ENCODE peak calls at places on chromosomes 5 and 9, in ten cellular contexts. C is foreskin fibroblast; S is NCI-H1436; K is activated CD4-positive, alpha-beta T cell treated with anti-CD3 and anti-CD28 coated beads for 1 hour; R is adrenal gland; D is GM12865; V is effector memory CD8-positive, alpha-beta T cell; M is activated CD8-positive, alpha-beta T cell treated with anti-CD3 and anti-CD28 coated beads, Interleukin-2, amount 10 ng/mL, durations not matched to agents 7 days and 5 days; E is upper lobe of right lung; P is NCI-H446 treated with DMSO at 0.1 percent for 48 hours. A is an unnamed sample.

GRCh38 chr5:146388418-146388817 is 49.8 kb downstream of the POU4F3 start:
- DNase-seq in E (no peak), R (no peak), K (no peak), S (no peak), V (no peak), C (peak), D (no peak), P (no peak), M (no peak), A (no peak)

GRCh38 chr9:2159521-2160417 is 144.6 kb downstream of the SMARCA2 start:
- DNase-seq in M (no peak), D (no peak), V (no peak), C (no peak), R (no peak), E (no peak), P (no peak), K (no peak), S (no peak), A (no peak)

GRCh38 chr9:73143606-73144328 is 7.9 kb upstream of the ANXA1 start:
- DNase-seq in E (no peak), V (no peak), C (peak), M (no peak), D (no peak), K (no peak), S (no peak), R (no peak), P (no peak), A (no peak)

GRCh38 chr9:98856982-98857381 is 49.5 kb downstream of the GALNT12 start:
- DNase-seq in V (no peak), S (no peak), D (no peak), C (no peak), R (no peak), P (no peak), M (no peak), E (no peak), K (no peak), A (peak)

GRCh38 chr5:116532762-116533525 is 41.7 kb downstream of the SEMA6A start:
- DNase-seq in E (no peak), R (no peak), P (no peak), S (peak), V (no peak), K (no peak), D (no peak), M (no peak), C (no peak), A (no peak)

GRCh38 chr9:16121593-16121992 is 568.8 kb downstream of the CCDC171 start:
- DNase-seq in R (no peak), E (no peak), K (no peak), V (no peak), P (no peak), S (no peak), M (no peak), D (no peak), C (no peak), A (no peak)

GRCh38 chr5:135019314-135019713 is 14.7 kb downstream of the PITX1 start:
- DNase-seq in R (no peak), K (no peak), E (peak), D (no peak), M (no peak), P (no peak), V (no peak), S (no peak), C (no peak), A (peak)

GRCh38 chr9:34675048-34675714 is 12.7 kb upstream of the CCL27 start:
- DNase-seq in E (no peak), M (peak), V (no peak), R (peak), P (peak), S (peak), D (peak), K (peak), C (peak), A (no peak)

GRCh38 chr5:95178046-95178651 is 106.7 kb downstream of the MCTP1 start:
- DNase-seq in P (no peak), R (no peak), C (peak), V (no peak), S (peak), E (no peak), M (no peak), K (no peak), D (peak), A (no peak)

GRCh38 chr9:70601000-70601929 is 186.8 kb upstream of the KLF9 start:
- DNase-seq in V (no peak), M (no peak), C (peak), P (peak), D (no peak), R (peak), S (no peak), K (no peak), E (peak), A (peak)

GRCh38 chr9:117704024-117704575 is at the start of gene TLR4:
- DNase-seq in P (no peak), R (peak), D (peak), V (no peak), C (peak), M (no peak), K (no peak), E (peak), S (no peak), A (peak)

GRCh38 chr9:134163374-134164196 is 779 bp downstream of the RNU6ATAC start:
- DNase-seq in E (peak), S (no peak), D (peak), V (peak), C (peak), P (no peak), M (peak), R (peak), K (peak), A (peak)

GRCh38 chr9:96859461-96860198 is 5.3 kb upstream of the ZNF782 start:
- DNase-seq in R (no peak), P (no peak), S (no peak), C (peak), K (no peak), V (no peak), D (no peak), E (no peak), M (no peak), A (no peak)

GRCh38 chr5:169861934-169862333 is 118.4 kb downstream of the INSYN2B start:
- DNase-seq in P (no peak), R (no peak), V (no peak), E (no peak), D (no peak), K (no peak), M (no peak), C (peak), S (no peak), A (no peak)

GRCh38 chr9:14467675-14468374 is 153.9 kb upstream of the NFIB start:
- DNase-seq in V (no peak), M (no peak), R (no peak), D (no peak), K (no peak), C (no peak), S (no peak), E (no peak), P (peak), A (no peak)

GRCh38 chr9:6931913-6932312 is 174.1 kb downstream of the KDM4C start:
- DNase-seq in C (peak), M (peak), E (no peak), R (peak), D (no peak), P (no peak), V (no peak), K (no peak), S (no peak), A (no peak)

GRCh38 chr5:55062039-55062779 is 38.2 kb downstream of the GZMK start:
- DNase-seq in S (no peak), E (no peak), P (no peak), R (no peak), D (peak), V (peak), C (no peak), K (no peak), M (peak), A (no peak)

GRCh38 chr5:140806834-140807775 is at the start of gene PCDHA4:
- DNase-seq in K (no peak), E (peak), R (no peak), D (no peak), S (peak), C (no peak), M (no peak), V (no peak), P (no peak), A (no peak)

GRCh38 chr5:62506659-62507460 is 71.8 kb upstream of the LRRC70 start:
- DNase-seq in K (no peak), R (no peak), P (no peak), S (no peak), V (no peak), D (no peak), M (no peak), C (peak), E (no peak), A (no peak)

GRCh38 chr5:177064500-177065277 is 22.0 kb upstream of the FGFR4 start:
- DNase-seq in M (no peak), S (no peak), D (no peak), V (no peak), K (no peak), P (no peak), E (no peak), R (no peak), C (no peak), A (no peak)

A was measured in cardiac septum.